ENCODE peak calls at places on chromosome X, in four cellular contexts. One of them, this sample, is unnamed.

GRCh38 chrX:130094712-130095111 is 15.6 kb downstream of the ELF4 start:
- DNase-seq in IMR-90: no peak
- DNase-seq in MG63: no peak
- DNase-seq in mesendoderm: no peak
- DNase-seq in this sample: no peak

GRCh38 chrX:102957751-102958150 is 20.7 kb downstream of the RAB40AL start:
- DNase-seq in IMR-90: peak
- DNase-seq in MG63: no peak
- DNase-seq in mesendoderm: no peak
- DNase-seq in this sample: no peak

GRCh38 chrX:118682258-118683014 is 45.0 kb upstream of the IL13RA1 start:
- DNase-seq in IMR-90: no peak
- DNase-seq in MG63: no peak
- DNase-seq in mesendoderm: no peak
- DNase-seq in this sample: no peak

GRCh38 chrX:113551919-113552318 is 711.3 kb upstream of the AMOT start:
- DNase-seq in IMR-90: no peak
- DNase-seq in MG63: peak
- DNase-seq in mesendoderm: no peak
- DNase-seq in this sample: no peak

GRCh38 chrX:7801706-7802105 is 41.3 kb upstream of the VCX start:
- DNase-seq in IMR-90: no peak
- DNase-seq in MG63: peak
- DNase-seq in mesendoderm: no peak
- DNase-seq in this sample: no peak

GRCh38 chrX:107686792-107687191 is 58.5 kb downstream of the PRPS1 start:
- DNase-seq in IMR-90: peak
- DNase-seq in MG63: no peak
- DNase-seq in mesendoderm: no peak
- DNase-seq in this sample: no peak

GRCh38 chrX:17441965-17442364 is 67.0 kb downstream of the NHS start:
- DNase-seq in IMR-90: peak
- DNase-seq in MG63: peak
- DNase-seq in mesendoderm: no peak
- DNase-seq in this sample: no peak

GRCh38 chrX:6550999-6551398 is 16.1 kb upstream of the VCX3A start:
- DNase-seq in IMR-90: no peak
- DNase-seq in MG63: no peak
- DNase-seq in mesendoderm: no peak
- DNase-seq in this sample: no peak

GRCh38 chrX:68487924-68488323 is 10.9 kb upstream of the YIPF6 start:
- DNase-seq in IMR-90: no peak
- DNase-seq in MG63: no peak
- DNase-seq in mesendoderm: no peak
- DNase-seq in this sample: no peak

GRCh38 chrX:41085883-41086626 is 810 bp downstream of the USP9X start:
- DNase-seq in IMR-90: peak
- DNase-seq in MG63: peak
- DNase-seq in mesendoderm: peak
- DNase-seq in this sample: peak

GRCh38 chrX:69104756-69105434 is 60.4 kb downstream of the PJA1 start:
- DNase-seq in IMR-90: no peak
- DNase-seq in MG63: no peak
- DNase-seq in mesendoderm: peak
- DNase-seq in this sample: no peak

GRCh38 chrX:7711167-7711566 is 131.8 kb upstream of the VCX start:
- DNase-seq in IMR-90: no peak
- DNase-seq in MG63: no peak
- DNase-seq in mesendoderm: no peak
- DNase-seq in this sample: no peak

GRCh38 chrX:134761788-134762187 is 103.5 kb upstream of the PLAC1 start:
- DNase-seq in IMR-90: no peak
- DNase-seq in MG63: no peak
- DNase-seq in mesendoderm: peak
- DNase-seq in this sample: no peak

GRCh38 chrX:39772057-39772832 is 325.5 kb downstream of the BCOR start:
- DNase-seq in IMR-90: peak
- DNase-seq in MG63: no peak
- DNase-seq in mesendoderm: peak
- DNase-seq in this sample: peak

GRCh38 chrX:106997611-106998010 is 2.4 kb downstream of the MORC4 start:
- DNase-seq in IMR-90: no peak
- DNase-seq in MG63: no peak
- DNase-seq in mesendoderm: no peak
- DNase-seq in this sample: no peak

GRCh38 chrX:130120746-130121504 is 10.6 kb upstream of the ELF4 start:
- DNase-seq in IMR-90: peak
- DNase-seq in MG63: peak
- DNase-seq in mesendoderm: peak
- DNase-seq in this sample: peak

GRCh38 chrX:129733335-129733734 is 5.4 kb upstream of the XPNPEP2 start:
- DNase-seq in IMR-90: no peak
- DNase-seq in MG63: no peak
- DNase-seq in mesendoderm: no peak
- DNase-seq in this sample: no peak

GRCh38 chrX:141673946-141674345 is 24.6 kb downstream of the SPANXD start:
- DNase-seq in IMR-90: no peak
- DNase-seq in MG63: no peak
- DNase-seq in mesendoderm: no peak
- DNase-seq in this sample: no peak

GRCh38 chrX:68432648-68433047 is 647 bp downstream of the OPHN1 start:
- DNase-seq in IMR-90: peak
- DNase-seq in MG63: no peak
- DNase-seq in mesendoderm: peak
- DNase-seq in this sample: no peak

GRCh38 chrX:39903343-39903742 is 194.4 kb downstream of the BCOR start:
- DNase-seq in IMR-90: peak
- DNase-seq in MG63: no peak
- DNase-seq in mesendoderm: no peak
- DNase-seq in this sample: no peak

GRCh38 chrX:32116047-32116446 is 1044.2 kb upstream of the FTHL17 start:
- DNase-seq in IMR-90: no peak
- DNase-seq in MG63: no peak
- DNase-seq in mesendoderm: peak
- DNase-seq in this sample: no peak

GRCh38 chrX:134760671-134761070 is 102.4 kb upstream of the PLAC1 start:
- DNase-seq in IMR-90: no peak
- DNase-seq in MG63: no peak
- DNase-seq in mesendoderm: no peak
- DNase-seq in this sample: no peak

GRCh38 chrX:47446971-47447370 is 36.1 kb downstream of the ZNF41 start:
- DNase-seq in IMR-90: no peak
- DNase-seq in MG63: no peak
- DNase-seq in mesendoderm: no peak
- DNase-seq in this sample: no peak

GRCh38 chrX:50594788-50595187 is 124.2 kb upstream of the DGKK start:
- DNase-seq in IMR-90: no peak
- DNase-seq in MG63: no peak
- DNase-seq in mesendoderm: peak
- DNase-seq in this sample: no peak

GRCh38 chrX:134764202-134764785 is 106.0 kb upstream of the PLAC1 start:
- DNase-seq in IMR-90: no peak
- DNase-seq in MG63: no peak
- DNase-seq in mesendoderm: peak
- DNase-seq in this sample: no peak

GRCh38 chrX:134682081-134682480 is 23.8 kb upstream of the PLAC1 start:
- DNase-seq in IMR-90: no peak
- DNase-seq in MG63: no peak
- DNase-seq in mesendoderm: no peak
- DNase-seq in this sample: no peak

DNA sequence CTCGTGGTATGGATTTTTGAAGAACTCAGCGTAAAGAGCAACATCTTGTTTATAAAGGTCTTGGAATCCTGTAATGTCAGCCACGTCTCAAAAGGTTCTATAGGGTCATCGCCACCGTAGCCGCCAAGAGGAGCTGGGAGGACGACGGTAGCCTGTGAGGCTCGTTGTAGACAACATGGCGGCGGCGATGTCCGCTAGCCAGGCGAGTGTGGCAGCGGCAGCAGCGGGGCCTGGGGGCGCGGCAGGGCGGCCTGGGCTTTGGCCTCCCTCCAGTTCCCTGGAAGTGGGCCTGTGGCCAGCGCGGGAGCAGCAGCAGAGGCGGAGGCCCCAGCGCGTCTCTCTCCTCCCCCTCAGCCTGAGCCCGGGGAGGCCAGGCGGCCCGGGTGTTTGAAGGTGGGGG is 143.5 kb upstream of the PBDC1 start:
- DNase-seq in IMR-90: no peak
- DNase-seq in MG63: no peak
- DNase-seq in mesendoderm: no peak
- DNase-seq in this sample: no peak
- H3K4me3 ChIP-seq in IMR-90: no peak
- H3K4me3 ChIP-seq in MG63: no peak
- H3K4me3 ChIP-seq in mesendoderm: no peak
- H3K4me3 ChIP-seq in this sample: no peak

GRCh38 chrX:136880452-136881013 is at the start of gene RBMX:
- DNase-seq in IMR-90: peak
- DNase-seq in MG63: peak
- DNase-seq in mesendoderm: peak
- DNase-seq in this sample: peak
- H3K4me3 ChIP-seq in IMR-90: peak
- H3K4me3 ChIP-seq in MG63: peak
- H3K4me3 ChIP-seq in mesendoderm: peak
- H3K4me3 ChIP-seq in this sample: peak

GRCh38 chrX:38220936-38221386 is 290 bp upstream of the SRPX start:
- DNase-seq in IMR-90: peak
- DNase-seq in MG63: no peak
- DNase-seq in mesendoderm: no peak
- DNase-seq in this sample: no peak
- H3K4me3 ChIP-seq in IMR-90: peak
- H3K4me3 ChIP-seq in MG63: peak
- H3K4me3 ChIP-seq in mesendoderm: no peak
- H3K4me3 ChIP-seq in this sample: peak

GRCh38 chrX:154435171-154435733 is 1.7 kb upstream of the GDI1 start:
- DNase-seq in IMR-90: no peak
- DNase-seq in MG63: no peak
- DNase-seq in mesendoderm: no peak
- DNase-seq in this sample: no peak

GRCh38 chrX:154434394-154435168 is 2.4 kb upstream of the GDI1 start:
- DNase-seq in IMR-90: no peak
- DNase-seq in MG63: no peak
- DNase-seq in mesendoderm: no peak
- DNase-seq in this sample: no peak

GRCh38 chrX:154436597-154437397 is at the start of gene GDI1:
- DNase-seq in IMR-90: peak
- DNase-seq in MG63: peak
- DNase-seq in mesendoderm: peak
- DNase-seq in this sample: no peak

GRCh38 chrX:154437398-154437752 is 421 bp downstream of the GDI1 start:
- DNase-seq in IMR-90: no peak
- DNase-seq in MG63: no peak
- DNase-seq in mesendoderm: no peak
- DNase-seq in this sample: no peak

DNA sequence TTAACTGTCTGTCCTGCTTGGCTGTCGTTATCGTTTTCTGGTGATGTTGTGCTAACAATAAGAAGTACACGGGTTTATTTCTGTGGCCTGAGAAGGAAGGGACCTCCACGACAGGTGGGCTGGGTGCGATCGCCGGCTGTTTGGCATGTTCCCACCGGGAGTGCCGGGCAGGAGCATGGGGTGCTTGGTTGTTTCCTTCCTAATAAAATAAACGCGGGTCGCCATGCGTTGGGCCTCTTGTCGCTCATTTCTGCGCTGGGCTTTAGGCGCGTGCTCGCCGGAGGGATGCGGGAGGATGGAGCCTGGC is 711 bp upstream of the GDI1 start:
- DNase-seq in IMR-90: no peak
- DNase-seq in MG63: no peak
- DNase-seq in mesendoderm: no peak
- DNase-seq in this sample: no peak
- H3K4me3 ChIP-seq in IMR-90: peak
- H3K4me3 ChIP-seq in MG63: peak
- H3K4me3 ChIP-seq in mesendoderm: peak
- H3K4me3 ChIP-seq in this sample: no peak

DNA sequence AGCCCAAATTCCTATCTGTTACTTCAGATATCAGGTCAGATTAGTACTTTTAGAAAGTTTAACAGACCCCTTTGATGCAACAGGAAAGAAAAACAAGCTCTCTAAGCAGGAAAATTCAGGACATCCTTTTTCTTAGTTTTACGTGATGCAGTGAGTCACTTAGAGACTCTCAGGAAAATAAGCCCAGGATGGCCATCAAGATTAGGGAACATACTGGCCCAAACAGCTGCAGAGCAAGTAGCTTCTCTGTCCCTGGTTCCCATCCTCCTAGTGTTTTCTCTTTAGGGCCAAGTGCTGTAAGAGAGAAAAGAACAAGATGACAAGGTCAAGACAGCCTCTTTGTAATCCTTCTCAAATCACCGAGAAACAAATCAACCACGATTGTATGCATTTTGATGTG is 219.1 kb downstream of the ZNF674 start:
- DNase-seq in IMR-90: peak
- DNase-seq in MG63: peak
- DNase-seq in mesendoderm: peak
- DNase-seq in this sample: no peak
- H3K4me3 ChIP-seq in IMR-90: no peak
- H3K4me3 ChIP-seq in MG63: no peak
- H3K4me3 ChIP-seq in mesendoderm: no peak
- H3K4me3 ChIP-seq in this sample: no peak

GRCh38 chrX:150872773-150873336 is 25.6 kb downstream of the CD99L2 start:
- DNase-seq in IMR-90: no peak
- DNase-seq in MG63: no peak
- DNase-seq in mesendoderm: no peak
- DNase-seq in this sample: peak

GRCh38 chrX:150869450-150869849 is 29.0 kb downstream of the CD99L2 start:
- DNase-seq in IMR-90: no peak
- DNase-seq in MG63: no peak
- DNase-seq in mesendoderm: no peak
- DNase-seq in this sample: no peak

GRCh38 chrX:150870059-150870458 is 28.4 kb downstream of the CD99L2 start:
- DNase-seq in IMR-90: no peak
- DNase-seq in MG63: no peak
- DNase-seq in mesendoderm: no peak
- DNase-seq in this sample: no peak

GRCh38 chrX:150870487-150871340 is 27.8 kb downstream of the CD99L2 start:
- DNase-seq in IMR-90: peak
- DNase-seq in MG63: no peak
- DNase-seq in mesendoderm: no peak
- DNase-seq in this sample: no peak

DNA sequence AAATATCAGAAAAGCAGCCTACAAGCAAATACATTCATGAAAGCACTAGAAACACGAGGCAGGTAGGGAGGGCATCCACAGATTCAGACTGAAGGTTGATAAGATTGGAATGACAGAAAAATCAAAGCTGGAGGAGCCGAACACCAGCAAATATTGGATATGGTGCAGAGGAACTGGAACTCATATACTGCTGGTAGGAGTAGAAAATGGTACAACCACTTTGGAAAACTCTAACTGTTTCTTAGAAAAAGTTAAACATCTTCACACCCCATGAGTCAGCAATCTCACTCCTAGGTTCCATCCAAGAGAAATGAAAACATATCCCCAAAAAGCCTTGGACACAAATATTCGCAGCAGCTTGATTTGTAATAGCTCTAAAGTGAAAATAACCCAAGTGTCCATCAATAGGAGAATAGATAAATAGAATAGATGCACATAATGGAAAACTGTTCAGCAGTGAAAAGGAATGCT is 27.1 kb downstream of the CD99L2 start:
- DNase-seq in IMR-90: no peak
- DNase-seq in MG63: no peak
- DNase-seq in mesendoderm: no peak
- DNase-seq in this sample: no peak
- H3K4me3 ChIP-seq in IMR-90: no peak
- H3K4me3 ChIP-seq in MG63: no peak
- H3K4me3 ChIP-seq in mesendoderm: no peak
- H3K4me3 ChIP-seq in this sample: no peak

GRCh38 chrX:15475021-15475420 is 18.1 kb downstream of the PIR start:
- DNase-seq in IMR-90: no peak
- DNase-seq in MG63: no peak
- DNase-seq in mesendoderm: no peak
- DNase-seq in this sample: no peak
- H3K4me3 ChIP-seq in IMR-90: no peak
- H3K4me3 ChIP-seq in MG63: no peak
- H3K4me3 ChIP-seq in mesendoderm: no peak
- H3K4me3 ChIP-seq in this sample: no peak